ENCODE peak calls at places on chromosomes 16 and 17, in six cellular contexts. G is WTC11, L is HCT116, K is K562, E is GM12878, S is HepG2. J is an unnamed sample.

GRCh38 chr16:87492241-87492635 is 586 bp downstream of the ZCCHC14 start:
- DNase-seq in S (no peak), G (no peak), E (no peak), K (no peak), L (no peak), J (no peak)

GRCh38 chr17:17712268-17712924 is 31.1 kb downstream of the RAI1 start:
- DNase-seq in S (no peak), L (no peak), G (no peak), K (no peak), E (peak), J (no peak)

GRCh38 chr17:71447644-71448043 is 673.2 kb upstream of the SOX9 start:
- DNase-seq in G (no peak), S (no peak), E (no peak), L (no peak), K (no peak), J (no peak)

GRCh38 chr17:77002103-77003045 is 134.2 kb downstream of the MGAT5B start:
- DNase-seq in E (no peak), S (peak), K (no peak), L (peak), G (no peak), J (no peak)

GRCh38 chr17:40341808-40342574 is 22.5 kb downstream of the GJD3 start:
- DNase-seq in K (peak), G (peak), E (no peak), L (no peak), S (peak), J (peak)

GRCh38 chr16:67216612-67217490 is 10.1 kb upstream of the TMEM208 start:
- DNase-seq in L (no peak), E (no peak), G (no peak), K (peak), S (no peak), J (no peak)

GRCh38 chr16:50610331-50611262 is 62.4 kb downstream of the NKD1 start:
- DNase-seq in K (peak), L (no peak), S (no peak), E (no peak), G (peak), J (no peak)

GRCh38 chr17:47315451-47316266 is 8.1 kb upstream of the EFCAB13 start:
- DNase-seq in G (no peak), E (peak), K (peak), L (peak), S (peak), J (no peak)

GRCh38 chr17:74860229-74860998 is 729 bp upstream of the GRIN2C start:
- DNase-seq in L (no peak), K (no peak), G (no peak), E (no peak), S (no peak), J (peak)

GRCh38 chr16:28063047-28063521 is 430 bp downstream of the GSG1L start:
- DNase-seq in G (peak), S (no peak), K (no peak), E (no peak), L (no peak), J (no peak)

GRCh38 chr17:64176556-64176955 is 46.6 kb upstream of the ERN1 start:
- DNase-seq in K (no peak), L (no peak), E (no peak), S (no peak), G (no peak), J (no peak)

GRCh38 chr17:58335779-58336455 is 7.3 kb upstream of the TSPOAP1 start:
- DNase-seq in L (no peak), K (peak), E (peak), G (no peak), S (peak), J (no peak)

GRCh38 chr17:71084219-71084618 is 914.9 kb downstream of the KCNJ2 start:
- DNase-seq in G (peak), L (peak), K (peak), S (peak), E (no peak), J (no peak)

GRCh38 chr17:81165246-81166032 is at the start of gene PVALEF:
- DNase-seq in K (no peak), G (peak), S (peak), L (no peak), E (no peak), J (peak)

GRCh38 chr17:21001813-21002221 is 41.0 kb downstream of the USP22 start:
- DNase-seq in G (no peak), L (no peak), K (no peak), S (no peak), E (no peak), J (no peak)

GRCh38 chr17:33651631-33652030 is 358.5 kb upstream of the ASIC2 start:
- DNase-seq in K (peak), S (no peak), E (no peak), G (no peak), L (no peak), J (no peak)

GRCh38 chr17:69066482-69066881 is 5.8 kb upstream of the ABCA9 start:
- DNase-seq in K (no peak), S (no peak), E (no peak), L (no peak), G (no peak), J (no peak)

GRCh38 chr17:57151798-57152197 is 66.8 kb downstream of the AKAP1 start:
- DNase-seq in E (no peak), K (peak), G (no peak), S (no peak), L (no peak), J (no peak)

GRCh38 chr17:19316756-19317358 is 45.7 kb downstream of the B9D1 start:
- DNase-seq in E (no peak), G (no peak), S (no peak), L (no peak), K (no peak), J (no peak)

GRCh38 chr17:43341705-43342600 is 56.8 kb upstream of the ARL4D start:
- DNase-seq in G (no peak), E (no peak), S (no peak), L (no peak), K (no peak), J (no peak)

GRCh38 chr17:81831957-81832607 is 1.0 kb downstream of the MCRIP1 start:
- DNase-seq in G (no peak), L (no peak), K (peak), S (no peak), E (no peak), J (no peak)

GRCh38 chr16:57865746-57866528 is 63.6 kb upstream of the KIFC3 start:
- DNase-seq in E (no peak), S (no peak), G (no peak), K (no peak), L (no peak), J (no peak)

GRCh38 chr16:49833055-49833454 is 22.9 kb downstream of the ZNF423 start:
- DNase-seq in E (no peak), K (no peak), L (no peak), G (no peak), S (no peak), J (no peak)

GRCh38 chr16:57276596-57276995 is 7.9 kb downstream of the PLLP start:
- DNase-seq in L (no peak), G (no peak), K (no peak), S (no peak), E (no peak), J (no peak)

GRCh38 chr17:59469786-59470485 is 95.5 kb upstream of the DHX40 start:
- DNase-seq in L (no peak), K (no peak), G (no peak), E (no peak), S (peak), J (no peak)

GRCh38 chr16:72715267-72715666 is 332.7 kb downstream of the ZFHX3 start:
- DNase-seq in E (no peak), K (no peak), S (no peak), G (no peak), L (no peak), J (no peak)

GRCh38 chr17:51298508-51299371 is 38.4 kb downstream of the UTP18 start:
- DNase-seq in G (no peak), L (peak), E (no peak), S (peak), K (peak), J (no peak)

GRCh38 chr16:85173077-85173980 is 61.1 kb upstream of the CIBAR2 start:
- DNase-seq in K (peak), S (no peak), G (no peak), E (no peak), L (peak), J (no peak)

GRCh38 chr16:69889295-69889964 is 61.7 kb upstream of the CLEC18A start:
- DNase-seq in L (no peak), G (no peak), S (no peak), K (no peak), E (no peak), J (no peak)

DNA sequence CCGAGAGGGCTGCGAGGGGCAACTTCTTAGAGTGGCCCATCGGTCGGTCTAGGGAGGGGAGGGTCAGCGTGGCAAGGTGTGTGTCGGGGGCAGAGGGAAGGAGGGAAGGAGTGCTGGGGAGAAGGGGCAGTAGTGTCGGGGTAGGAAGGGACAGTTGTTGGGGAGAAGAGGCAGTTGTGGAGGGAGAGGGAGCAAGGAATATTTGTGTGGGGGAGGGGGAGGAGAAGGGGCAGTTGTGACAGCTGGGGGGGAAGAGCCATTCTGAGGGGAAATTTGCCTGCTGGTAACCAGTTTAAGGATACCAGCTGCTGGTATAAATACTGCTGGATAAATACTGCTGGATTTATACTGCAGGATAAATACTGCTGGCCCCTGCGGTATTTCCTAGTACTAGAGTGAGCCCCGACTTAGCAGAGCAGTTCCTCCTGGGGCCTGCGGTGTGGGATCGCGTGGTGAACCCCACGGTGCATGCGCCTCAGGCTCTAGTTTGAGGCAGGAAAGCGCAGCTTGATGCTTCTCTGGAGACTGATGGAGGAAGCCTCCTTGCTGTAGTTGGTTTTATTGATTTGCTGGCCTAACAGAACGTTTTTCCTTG is 309 bp downstream of the DNAH2 start:
- DNase-seq in G (no peak), K (no peak), E (no peak), S (no peak), L (no peak), J (no peak)
- TF ChIP-seq ATF3 in G (no peak), K (no peak), E (no peak), S (no peak), L (no peak), J (no peak)

GRCh38 chr16:30418350-30419181 is 11.2 kb downstream of the ZNF771 start:
- DNase-seq in E (no peak), K (no peak), L (no peak), S (no peak), G (no peak), J (no peak)

GRCh38 chr16:30416624-30417298 is 9.4 kb downstream of the ZNF771 start:
- DNase-seq in G (no peak), L (no peak), S (no peak), E (no peak), K (no peak), J (no peak)

GRCh38 chr16:30414159-30414558 is 6.8 kb downstream of the ZNF771 start:
- DNase-seq in E (no peak), K (no peak), L (no peak), S (no peak), G (no peak), J (no peak)

GRCh38 chr16:30417447-30418349 is 10.3 kb downstream of the ZNF771 start:
- DNase-seq in E (peak), K (no peak), L (peak), G (peak), S (no peak), J (peak)

DNA sequence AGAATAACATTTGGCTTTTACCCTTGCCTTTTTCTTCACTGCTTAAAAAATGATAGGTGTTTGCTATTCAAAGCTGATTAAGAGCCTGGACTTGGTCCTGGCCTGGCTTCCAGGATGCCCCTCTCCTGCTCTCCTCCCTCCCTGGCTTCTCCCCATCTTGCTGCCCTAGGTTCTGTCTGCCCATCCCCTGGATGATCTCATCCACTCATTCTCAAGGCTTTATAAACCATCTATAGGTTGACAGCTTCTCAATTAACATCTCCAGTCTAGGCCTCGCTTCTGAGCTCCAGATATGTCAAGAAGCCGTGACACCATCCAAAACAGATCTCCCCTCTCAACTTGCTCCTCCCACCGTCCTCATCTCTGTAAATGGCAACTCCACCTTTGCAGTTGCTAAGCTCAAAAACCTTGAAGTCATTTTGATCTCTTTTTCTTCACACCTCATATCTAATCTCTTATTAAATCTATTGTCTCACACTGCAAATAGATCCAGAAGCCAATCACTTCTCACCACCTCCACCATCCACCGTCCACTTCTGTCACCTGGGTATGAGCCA is 8.7 kb downstream of the ZNF771 start:
- DNase-seq in L (no peak), K (no peak), G (no peak), S (no peak), E (no peak), J (no peak)
- TF ChIP-seq ATF3 in L (no peak), K (no peak), G (no peak), S (no peak), E (no peak), J (no peak)

GRCh38 chr17:15103785-15104184 is 161.3 kb downstream of the PMP22 start:
- DNase-seq in S (no peak), E (no peak), G (no peak), K (no peak), L (no peak), J (no peak)
- TF ChIP-seq ATF3 in S (no peak), E (no peak), G (no peak), K (no peak), L (no peak), J (no peak)

GRCh38 chr17:1399366-1399678 is 700 bp downstream of the YWHAE start:
- DNase-seq in K (no peak), E (no peak), L (no peak), S (no peak), G (no peak), J (no peak)

GRCh38 chr17:1398900-1399299 is 1.1 kb downstream of the YWHAE start:
- DNase-seq in K (peak), L (no peak), E (no peak), S (no peak), G (no peak), J (no peak)

GRCh38 chr17:1399679-1400512 is at the start of gene YWHAE:
- DNase-seq in E (peak), L (peak), S (peak), K (peak), G (peak), J (peak)

GRCh38 chr17:1402268-1402598 is 2.2 kb upstream of the YWHAE start:
- DNase-seq in G (no peak), S (no peak), K (no peak), L (no peak), E (no peak), J (no peak)

DNA sequence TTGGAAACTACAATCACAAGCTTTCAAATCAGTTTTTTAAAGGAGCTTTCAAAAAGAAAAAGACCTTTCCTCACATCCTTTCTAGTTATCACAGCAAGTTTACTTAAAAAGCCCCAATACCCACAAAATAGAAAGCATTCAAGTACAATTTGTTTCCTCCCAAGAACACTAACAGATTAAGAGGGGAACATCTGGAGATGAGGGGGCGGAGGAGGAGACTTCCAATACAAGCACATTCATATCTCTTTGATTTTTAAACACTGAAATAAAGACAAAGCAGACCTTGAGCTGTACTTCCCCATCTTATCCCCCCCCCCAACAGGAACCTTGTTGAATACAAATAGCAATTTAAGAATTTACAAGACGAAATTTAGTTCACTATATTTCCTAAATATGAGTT is 2.0 kb downstream of the YWHAE start:
- DNase-seq in E (no peak), K (no peak), G (no peak), L (no peak), S (no peak), J (no peak)
- TF ChIP-seq ATF3 in E (no peak), K (no peak), G (no peak), L (no peak), S (no peak), J (no peak)

GRCh38 chr17:38466346-38467315 is 38.4 kb downstream of the ARHGAP23 start:
- DNase-seq in K (no peak), G (no peak), S (no peak), L (no peak), E (no peak), J (no peak)
- TF ChIP-seq ATF3 in K (no peak), G (no peak), S (no peak), L (no peak), E (no peak), J (no peak)

DNA sequence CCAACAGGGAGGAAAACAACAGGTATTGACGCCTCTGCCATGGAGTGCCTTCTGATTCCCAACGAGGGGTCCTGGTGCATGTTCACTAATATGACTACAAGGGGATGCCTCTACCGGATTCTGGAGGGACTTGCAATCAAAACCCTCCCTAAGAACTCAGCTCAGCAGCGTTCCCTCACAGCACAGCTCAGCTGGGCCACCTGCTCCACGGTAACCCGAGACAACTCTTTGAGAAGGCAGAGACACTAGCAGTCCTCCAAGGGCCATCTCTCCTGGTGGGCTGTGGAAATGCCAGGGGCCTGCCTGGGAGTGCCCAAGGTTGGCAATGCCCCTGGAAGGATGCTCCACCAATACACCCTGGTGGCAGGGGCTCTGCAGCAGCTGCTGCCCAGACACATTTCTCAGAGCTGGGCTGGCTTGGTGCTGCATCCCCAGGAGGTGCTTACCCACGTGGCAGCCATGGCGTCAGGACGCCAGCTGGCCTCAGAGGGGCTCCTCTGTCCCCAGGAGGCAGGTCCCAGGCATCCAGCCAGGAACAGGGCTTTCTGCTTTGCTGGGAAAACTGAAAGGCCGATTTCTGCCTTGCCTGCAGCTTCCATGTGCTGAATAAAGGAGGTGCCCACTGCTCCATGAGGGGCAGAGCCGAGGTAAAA is 16.5 kb downstream of the CDIP1 start:
- DNase-seq in E (no peak), G (peak), K (no peak), S (no peak), L (no peak), J (peak)
- TF ChIP-seq ATF3 in E (no peak), G (no peak), K (no peak), S (no peak), L (no peak), J (no peak)

GRCh38 chr16:4433228-4433627 is 7.6 kb downstream of the DNAJA3 start:
- DNase-seq in S (no peak), L (no peak), G (no peak), K (peak), E (no peak), J (no peak)

GRCh38 chr16:4442371-4442770 is 16.7 kb downstream of the DNAJA3 start:
- DNase-seq in L (no peak), K (no peak), S (no peak), E (no peak), G (no peak), J (no peak)

GRCh38 chr16:4433914-4434787 is 8.5 kb downstream of the DNAJA3 start:
- DNase-seq in S (no peak), G (no peak), L (no peak), K (peak), E (no peak), J (no peak)

GRCh38 chr16:4435668-4436067 is 10.0 kb downstream of the DNAJA3 start:
- DNase-seq in G (no peak), K (no peak), E (no peak), L (no peak), S (no peak), J (no peak)

GRCh38 chr16:4437366-4437765 is 11.7 kb downstream of the DNAJA3 start:
- DNase-seq in K (no peak), L (no peak), G (no peak), S (no peak), E (no peak), J (no peak)
- TF ChIP-seq ATF3 in K (no peak), L (no peak), G (no peak), S (no peak), E (no peak), J (no peak)

GRCh38 chr16:24539850-24540484 is 601 bp downstream of the RBBP6 start:
- DNase-seq in G (no peak), K (peak), E (no peak), L (no peak), S (no peak), J (no peak)

GRCh38 chr16:24540575-24541240 is 1.3 kb downstream of the RBBP6 start:
- DNase-seq in S (no peak), G (no peak), L (no peak), K (peak), E (no peak), J (no peak)

GRCh38 chr16:24541534-24541933 is 2.2 kb downstream of the RBBP6 start:
- DNase-seq in S (no peak), K (no peak), L (no peak), G (no peak), E (no peak), J (no peak)

GRCh38 chr16:24544640-24545039 is 5.3 kb downstream of the RBBP6 start:
- DNase-seq in S (no peak), G (no peak), E (no peak), L (no peak), K (no peak), J (no peak)

GRCh38 chr16:24543949-24544348 is 4.6 kb downstream of the RBBP6 start:
- DNase-seq in S (no peak), L (no peak), G (no peak), K (no peak), E (no peak), J (no peak)
- TF ChIP-seq ATF3 in S (no peak), L (no peak), G (no peak), K (no peak), E (no peak), J (no peak)

GRCh38 chr16:75263291-75263962 is 12.0 kb upstream of the BCAR1 start:
- DNase-seq in G (no peak), E (no peak), L (no peak), K (no peak), S (no peak), J (no peak)
- TF ChIP-seq ATF3 in G (no peak), E (no peak), L (no peak), K (no peak), S (no peak), J (no peak)

DNA sequence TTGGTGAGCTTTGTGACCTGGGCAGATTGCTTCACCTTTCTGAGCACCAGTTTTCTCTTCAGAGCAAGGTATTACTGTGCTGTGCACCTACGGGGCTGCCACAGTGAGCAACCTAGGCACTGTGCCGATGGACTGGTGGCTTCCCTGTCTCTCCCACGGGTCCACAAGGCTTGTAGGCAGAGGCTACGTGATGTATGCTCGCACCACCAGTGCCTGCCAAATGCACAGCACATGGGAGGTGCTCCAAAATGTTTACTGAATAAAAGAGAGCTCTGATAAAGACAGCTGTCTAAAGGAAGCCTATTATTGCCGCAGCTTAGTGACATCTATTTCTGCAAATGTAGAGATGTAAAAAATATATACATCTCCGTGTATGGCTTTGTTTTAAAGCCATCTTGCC is 139.2 kb downstream of the CDK5R1 start:
- DNase-seq in K (no peak), G (no peak), L (no peak), S (no peak), E (no peak), J (no peak)
- TF ChIP-seq ATF3 in K (no peak), G (no peak), L (no peak), S (no peak), E (no peak), J (no peak)

J was measured in H1.